ENCODE peak calls at places on chromosomes 4 and X, in five cellular contexts. Q, X, P, I and W are unnamed samples.

GRCh38 chrX:87755493-87755892 is 237.9 kb downstream of the KLHL4 start:
- DNase-seq in P (no peak), Q (no peak), I (no peak), X (no peak), W (no peak)

GRCh38 chr4:176875026-176875425 is 82.3 kb upstream of the VEGFC start:
- DNase-seq in Q (no peak), P (no peak), I (no peak), X (no peak), W (no peak)

GRCh38 chr4:26784207-26784606 is 76.4 kb upstream of the STIM2 start:
- DNase-seq in P (no peak), Q (no peak), I (no peak), X (no peak), W (no peak)

GRCh38 chr4:125432078-125432477 is 117.3 kb downstream of the FAT4 start:
- DNase-seq in X (peak), I (no peak), P (no peak), Q (peak), W (no peak)

GRCh38 chrX:33725556-33726232 is 406.4 kb downstream of the FAM47A start:
- DNase-seq in Q (no peak), P (peak), X (no peak), I (no peak), W (peak)

GRCh38 chr4:46676364-46676763 is 232.7 kb downstream of the COX7B2 start:
- DNase-seq in P (no peak), X (no peak), I (no peak), Q (no peak), W (no peak)

GRCh38 chrX:123277347-123277746 is 93.3 kb downstream of the GRIA3 start:
- DNase-seq in P (no peak), X (no peak), I (no peak), Q (no peak), W (no peak)

GRCh38 chrX:13283968-13284914 is 35.6 kb downstream of the ATXN3L start:
- DNase-seq in P (no peak), Q (peak), I (no peak), X (peak), W (peak)

GRCh38 chr4:39936565-39937418 is 40.9 kb downstream of the PDS5A start:
- DNase-seq in P (no peak), Q (no peak), X (no peak), I (no peak), W (no peak)

GRCh38 chr4:17780461-17781071 is 855 bp downstream of the FAM184B start:
- DNase-seq in Q (peak), P (no peak), I (no peak), X (peak), W (no peak)

GRCh38 chr4:105808030-105808429 is 87.2 kb upstream of the NPNT start:
- DNase-seq in I (no peak), X (no peak), Q (no peak), P (no peak), W (no peak)

GRCh38 chr4:1218892-1219552 is 29.9 kb downstream of the CTBP1 start:
- DNase-seq in P (no peak), I (no peak), X (no peak), Q (no peak), W (no peak)

GRCh38 chrX:48937065-48937907 is 18.5 kb upstream of the PIM2 start:
- DNase-seq in X (peak), P (no peak), Q (no peak), I (peak), W (no peak)

GRCh38 chr4:2277956-2278355 is 16.0 kb upstream of the MXD4 start:
- DNase-seq in Q (no peak), I (no peak), X (no peak), P (no peak), W (no peak)

GRCh38 chr4:25844957-25845712 is 17.7 kb downstream of the SEL1L3 start:
- DNase-seq in Q (no peak), X (no peak), I (no peak), P (no peak), W (no peak)

GRCh38 chr4:73718375-73719373 is 21.7 kb upstream of the CXCL8 start:
- DNase-seq in I (no peak), X (peak), P (no peak), Q (no peak), W (no peak)

GRCh38 chr4:22515145-22515887 is 550 bp downstream of the ADGRA3 start:
- DNase-seq in P (peak), X (peak), Q (peak), I (no peak), W (peak)

GRCh38 chr4:168920438-168921081 is 89.5 kb downstream of the CBR4 start:
- DNase-seq in I (no peak), Q (no peak), P (no peak), X (no peak), W (no peak)

GRCh38 chr4:161010227-161010626 is 1153.6 kb downstream of the FSTL5 start:
- DNase-seq in I (no peak), X (no peak), Q (no peak), P (no peak), W (no peak)

GRCh38 chrX:138885886-138886285 is 174.4 kb upstream of the FGF13 start:
- DNase-seq in P (no peak), Q (no peak), X (peak), I (no peak), W (no peak)

GRCh38 chr4:142435599-142436235 is 410.4 kb downstream of the INPP4B start:
- DNase-seq in I (no peak), Q (no peak), X (no peak), P (no peak), W (no peak)

GRCh38 chrX:63514575-63514967 is 163.4 kb upstream of the SPIN4 start:
- DNase-seq in Q (no peak), I (no peak), X (peak), P (no peak), W (no peak)

GRCh38 chrX:24055043-24055356 is 244 bp downstream of the EIF2S3 start:
- DNase-seq in Q (no peak), X (peak), I (no peak), P (no peak), W (no peak)

GRCh38 chrX:80578518-80579105 is 158.4 kb downstream of the TENT5D start:
- DNase-seq in Q (peak), P (no peak), X (peak), I (no peak), W (peak)

GRCh38 chr4:78004270-78004669 is 52.9 kb upstream of the FRAS1 start:
- DNase-seq in X (peak), P (no peak), I (no peak), Q (no peak), W (no peak)

GRCh38 chr4:113960684-113961321 is 18.6 kb downstream of the ARSJ start:
- DNase-seq in Q (no peak), I (no peak), X (no peak), P (no peak), W (no peak)

GRCh38 chrX:132612990-132613564 is 124.2 kb upstream of the MBNL3 start:
- DNase-seq in X (peak), I (peak), Q (peak), P (peak), W (peak)

GRCh38 chrX:19121898-19122640 is at the start of gene ADGRG2:
- DNase-seq in P (peak), Q (peak), I (no peak), X (peak), W (no peak)

GRCh38 chr4:121574618-121575017 is 122.2 kb downstream of the ANXA5 start:
- DNase-seq in P (no peak), Q (no peak), I (no peak), X (no peak), W (no peak)

GRCh38 chrX:39440734-39441305 is 639.6 kb downstream of the MID1IP1 start:
- DNase-seq in X (no peak), P (no peak), Q (no peak), I (no peak), W (no peak)
- TF ChIP-seq CTCF in X (no peak), P (no peak), Q (no peak), I (no peak), W (no peak)

GRCh38 chr4:139246166-139246565 is 33.9 kb downstream of the MGARP start:
- DNase-seq in P (no peak), Q (no peak), I (no peak), X (no peak), W (no peak)
- H3K27ac ChIP-seq in P (no peak), Q (peak), I (no peak), X (peak), W (peak)

DNA sequence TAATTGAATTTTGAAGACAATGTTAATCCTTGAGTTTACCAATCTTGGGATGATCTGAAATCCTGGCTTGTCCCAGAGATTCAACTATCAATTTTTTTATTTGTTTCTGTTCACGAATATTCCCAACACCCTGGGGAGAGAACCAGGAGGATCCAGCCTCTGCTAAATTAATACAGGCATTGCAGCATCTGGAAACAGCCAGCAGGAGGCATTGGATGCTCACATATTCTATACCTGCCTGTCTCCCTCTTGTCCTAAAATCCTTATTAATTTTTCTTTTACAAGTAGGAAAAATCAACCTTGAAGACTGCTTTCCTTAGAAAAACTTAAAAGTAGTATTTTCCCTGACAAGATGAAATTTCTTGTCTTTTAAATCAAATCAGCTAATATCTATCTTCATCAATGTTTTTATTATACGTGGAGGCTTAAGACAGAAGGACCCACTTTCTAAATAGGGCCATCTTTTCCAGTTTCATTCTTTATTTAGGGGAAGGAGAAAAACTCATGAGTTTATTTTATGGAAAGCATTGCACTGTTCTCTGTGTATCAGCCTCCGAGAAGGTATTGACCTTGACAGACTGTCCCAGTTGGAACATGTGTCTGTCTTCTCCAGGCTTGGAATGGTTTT is 102.4 kb downstream of the CLNK start:
- DNase-seq in Q (peak), X (peak), I (no peak), P (peak), W (peak)
- TF ChIP-seq CTCF in Q (peak), X (peak), I (peak), P (peak), W (peak)

DNA sequence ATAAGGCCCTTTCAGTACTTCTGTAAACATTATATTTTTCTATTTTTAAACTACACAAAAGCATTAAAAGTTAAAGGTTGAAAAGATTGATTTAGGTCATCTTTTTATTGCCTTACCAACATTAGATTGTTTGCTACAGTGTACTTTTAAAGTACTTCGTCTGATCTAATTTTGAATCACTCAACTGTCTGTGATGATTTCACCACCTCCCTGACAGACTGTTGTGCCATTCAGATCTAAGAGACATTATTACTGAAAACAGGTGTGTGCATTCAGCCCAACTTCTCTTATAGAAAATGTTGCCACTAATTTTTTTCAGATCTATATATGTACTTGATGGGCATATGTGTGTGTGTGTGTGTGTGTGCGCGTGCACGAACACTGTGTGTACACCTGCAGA is 39.3 kb downstream of the GASK1B start:
- DNase-seq in I (no peak), P (no peak), X (no peak), Q (no peak), W (no peak)
- H3K27ac ChIP-seq in I (no peak), P (no peak), X (no peak), Q (no peak), W (no peak)

DNA sequence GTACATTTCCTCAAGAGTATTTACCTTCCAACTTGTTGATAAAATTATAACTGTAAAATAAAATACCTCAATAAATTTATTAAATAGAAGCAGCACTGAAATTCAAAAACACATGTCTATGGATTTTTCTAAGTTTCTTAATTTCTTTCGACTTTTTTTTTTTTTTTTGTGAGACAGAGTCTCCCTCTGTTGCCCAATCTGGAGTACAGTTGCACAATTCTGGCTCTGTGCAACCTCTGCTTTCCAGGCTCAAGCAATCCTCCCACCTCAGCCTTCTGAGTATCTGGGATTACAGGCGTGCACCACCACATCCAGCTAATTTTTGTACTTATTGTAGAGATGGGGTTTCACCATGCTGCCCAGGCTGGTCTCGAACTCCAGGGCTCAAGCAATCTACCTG is 79.8 kb downstream of the IQCM start:
- DNase-seq in X (no peak), P (no peak), Q (peak), I (no peak), W (no peak)
- TF ChIP-seq CTCF in X (no peak), P (no peak), Q (no peak), I (no peak), W (no peak)